ENCODE peak calls at places on chromosomes 13 and 19, in nine cellular contexts. I is mammary epithelial cell, W is dorsolateral prefrontal cortex, D is WERI-Rb-1, H is fibroblast of lung, J is pancreas, Y is body of pancreas, N is AG04449, M is A673. G is an unnamed sample.

GRCh38 chr13:38686635-38687245 is at the start of gene FREM2:
- DNase-seq in Y (peak), M (peak), W (no peak), N (no peak), J (peak), H (peak), I (peak), D (peak), G (no peak)

GRCh38 chr19:41784337-41785239 is 11.8 kb upstream of the CEACAM3 start:
- DNase-seq in J (no peak), D (no peak), M (no peak), Y (no peak), H (no peak), I (no peak), N (no peak), W (no peak), G (no peak)

GRCh38 chr19:13692096-13692495 is 72.2 kb upstream of the MRI1 start:
- DNase-seq in Y (no peak), N (no peak), M (no peak), J (no peak), H (peak), D (no peak), I (peak), W (peak), G (peak)

GRCh38 chr19:48644839-48645651 is 942 bp downstream of the CA11 start:
- DNase-seq in H (peak), Y (peak), D (peak), J (peak), I (peak), W (peak), N (no peak), M (peak), G (no peak)

GRCh38 chr19:39154626-39155100 is 29.1 kb downstream of the PAK4 start:
- DNase-seq in N (no peak), M (no peak), D (peak), Y (peak), J (peak), I (peak), W (no peak), H (no peak), G (no peak)

GRCh38 chr19:33998302-33998701 is 174.0 kb upstream of the LSM14A start:
- DNase-seq in N (no peak), H (no peak), I (no peak), W (no peak), J (no peak), Y (peak), D (no peak), M (peak), G (no peak)

GRCh38 chr19:38392707-38393308 is 4.3 kb downstream of the SPRED3 start:
- DNase-seq in H (no peak), J (no peak), I (peak), M (no peak), W (no peak), N (no peak), D (no peak), Y (no peak), G (no peak)

GRCh38 chr19:41354343-41354974 is 737 bp upstream of the TGFB1 start:
- DNase-seq in D (no peak), J (no peak), M (no peak), N (no peak), W (no peak), Y (no peak), H (no peak), I (no peak), G (no peak)

GRCh38 chr19:17963936-17964691 is 2.8 kb upstream of the KCNN1 start:
- DNase-seq in D (no peak), N (no peak), M (peak), Y (no peak), J (no peak), I (no peak), H (no peak), W (no peak), G (no peak)

GRCh38 chr13:71524245-71525002 is 342.6 kb downstream of the DACH1 start:
- DNase-seq in Y (no peak), D (no peak), J (no peak), H (peak), W (no peak), N (no peak), M (no peak), I (no peak), G (no peak)

GRCh38 chr19:10871711-10872550 is 578 bp downstream of the CARM1 start:
- DNase-seq in N (no peak), I (peak), Y (peak), M (peak), H (no peak), D (peak), J (peak), W (no peak), G (no peak)

GRCh38 chr19:10817291-10818038 is 18.5 kb downstream of the TMED1 start:
- DNase-seq in D (no peak), M (no peak), W (no peak), H (peak), J (peak), N (peak), Y (peak), I (no peak), G (peak)

GRCh38 chr19:48510421-48511268 is 990 bp downstream of the LMTK3 start:
- DNase-seq in M (peak), Y (peak), W (peak), N (no peak), D (peak), I (no peak), H (peak), J (peak), G (no peak)

GRCh38 chr19:49133621-49134454 is 14.5 kb downstream of the PPFIA3 start:
- DNase-seq in J (peak), W (no peak), H (peak), N (no peak), M (no peak), I (no peak), D (no peak), Y (peak), G (no peak)

GRCh38 chr13:44364601-44365000 is 9.0 kb upstream of the SERP2 start:
- DNase-seq in M (no peak), W (no peak), Y (no peak), H (peak), J (no peak), D (no peak), I (peak), N (no peak), G (no peak)

GRCh38 chr19:42427313-42427712 is at the start of gene LIPE:
- DNase-seq in M (no peak), H (peak), I (no peak), Y (no peak), D (no peak), W (no peak), N (no peak), J (no peak), G (no peak)

GRCh38 chr19:45001087-45001739 is at the start of gene RELB:
- DNase-seq in J (peak), N (peak), I (peak), H (peak), D (peak), Y (peak), M (peak), W (peak), G (peak)

GRCh38 chr19:7869910-7870511 is 4.2 kb downstream of the PRR36 start:
- DNase-seq in M (peak), I (peak), W (no peak), J (peak), N (no peak), Y (peak), D (peak), H (no peak), G (no peak)

GRCh38 chr13:31053098-31053497 is 108.6 kb downstream of the HSPH1 start:
- DNase-seq in D (no peak), J (no peak), N (no peak), H (no peak), Y (no peak), M (no peak), I (peak), W (no peak), G (no peak)

GRCh38 chr19:37333457-37333856 is 37.4 kb upstream of the ZNF527 start:
- DNase-seq in H (no peak), J (no peak), I (peak), D (no peak), N (no peak), W (no peak), M (peak), Y (no peak), G (no peak)

GRCh38 chr13:80900557-80900956 is 559.6 kb upstream of the SPRY2 start:
- DNase-seq in M (no peak), Y (no peak), N (no peak), W (no peak), H (no peak), D (no peak), J (no peak), I (no peak), G (no peak)

GRCh38 chr13:80903911-80904310 is 563.0 kb upstream of the SPRY2 start:
- DNase-seq in Y (no peak), M (no peak), D (no peak), H (peak), N (no peak), W (no peak), J (no peak), I (no peak), G (no peak)

GRCh38 chr13:80906860-80907259 is 565.9 kb upstream of the SPRY2 start:
- DNase-seq in I (no peak), J (no peak), N (no peak), H (no peak), Y (no peak), D (no peak), W (no peak), M (no peak), G (no peak)

GRCh38 chr13:80904386-80904785 is 563.5 kb upstream of the SPRY2 start:
- DNase-seq in N (no peak), Y (no peak), I (no peak), W (no peak), J (no peak), M (no peak), H (no peak), D (no peak), G (no peak)

DNA sequence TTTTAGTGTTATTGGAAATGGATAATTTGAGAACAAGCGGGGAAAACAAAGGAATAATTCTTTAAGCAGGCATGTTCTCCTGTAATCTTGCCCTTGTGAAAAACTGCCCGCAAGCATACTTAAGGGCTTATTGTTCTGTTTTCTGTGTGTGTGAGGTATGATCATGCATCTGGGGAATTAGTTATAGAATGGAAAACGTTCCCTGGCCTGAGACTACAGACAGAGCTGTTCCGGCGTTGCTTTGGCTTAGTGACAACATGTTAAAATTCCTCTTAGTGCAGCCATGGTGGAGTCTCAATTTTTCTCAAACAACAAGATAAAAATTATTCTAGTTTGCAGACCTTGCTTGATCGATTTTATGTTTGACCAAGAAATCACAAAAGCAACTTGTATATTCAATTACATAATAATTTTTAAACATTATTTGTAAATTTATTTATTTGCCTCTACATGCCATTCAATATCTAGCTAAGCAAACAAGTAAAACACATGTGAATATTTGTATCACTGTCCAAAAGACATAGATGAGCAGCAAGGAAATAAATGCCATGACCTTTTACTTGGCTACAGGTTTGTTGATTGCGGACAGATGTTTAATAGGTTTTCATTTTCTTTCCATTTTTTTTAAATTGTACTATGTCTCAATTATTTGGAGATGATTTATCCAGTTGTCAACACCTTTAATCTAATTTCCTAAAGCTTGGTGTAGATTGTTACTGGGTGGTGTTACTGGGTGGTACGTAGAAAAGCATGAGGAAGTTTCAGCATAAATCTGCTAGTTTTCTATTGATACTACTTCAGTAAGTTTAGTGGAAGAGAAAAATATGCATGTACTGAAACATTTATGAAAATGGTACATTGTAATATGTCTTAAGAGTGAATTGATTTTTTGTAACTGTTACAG is 560.4 kb upstream of the SPRY2 start:
- DNase-seq in W (no peak), Y (no peak), M (no peak), N (no peak), J (no peak), H (no peak), I (no peak), D (no peak), G (no peak)
- H3K4me3 ChIP-seq in W (no peak), Y (no peak), M (no peak), N (no peak), J (no peak), H (no peak), I (no peak), D (no peak), G (no peak)

DNA sequence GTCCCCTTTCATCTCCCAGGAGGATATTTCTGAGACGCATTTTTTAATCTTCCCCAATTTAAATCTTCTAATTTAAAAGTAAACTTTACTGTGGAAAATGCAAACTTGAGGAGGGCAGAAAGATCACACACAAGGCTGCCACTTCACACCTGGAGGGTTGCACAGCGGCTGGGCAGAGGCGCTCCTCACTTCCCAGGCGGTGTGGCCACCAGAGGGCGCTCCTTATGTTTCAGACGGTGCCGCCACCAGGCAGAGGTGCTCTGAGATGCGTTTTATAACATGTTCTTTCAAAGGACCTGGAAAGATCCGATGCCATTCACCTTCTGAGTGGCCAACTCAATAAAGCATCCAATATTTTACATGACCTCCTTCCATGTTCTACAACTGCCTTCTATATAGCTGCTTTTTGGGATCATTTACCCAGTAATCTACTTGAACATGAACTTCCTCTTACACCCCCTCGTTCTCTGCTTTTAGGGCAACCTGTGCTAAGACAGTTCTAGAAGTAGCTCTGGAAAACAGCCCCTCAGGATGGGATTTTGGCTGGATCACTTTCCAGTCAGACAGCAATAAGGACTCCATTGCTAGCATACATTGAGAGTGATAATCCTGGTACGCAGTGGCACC is 14.8 kb upstream of the MTUS2 start:
- DNase-seq in N (no peak), W (no peak), I (no peak), J (no peak), H (no peak), D (peak), M (peak), Y (peak), G (no peak)
- TF ChIP-seq CTCF in N (peak), W (no peak), I (peak), J (no peak), H (no peak), D (peak), M (peak), Y (no peak), G (peak)

GRCh38 chr19:2982983-2983350 is 5.6 kb downstream of the TLE6 start:
- DNase-seq in J (peak), I (peak), N (peak), W (peak), H (peak), Y (peak), D (peak), M (peak), G (no peak)

GRCh38 chr19:2984196-2984490 is 6.8 kb downstream of the TLE6 start:
- DNase-seq in I (no peak), M (no peak), W (no peak), J (no peak), Y (no peak), D (no peak), N (no peak), H (no peak), G (no peak)

GRCh38 chr19:2981898-2982297 is 4.5 kb downstream of the TLE6 start:
- DNase-seq in I (no peak), Y (no peak), D (no peak), H (no peak), M (no peak), N (no peak), W (no peak), J (no peak), G (no peak)

GRCh38 chr19:2982556-2982955 is 5.2 kb downstream of the TLE6 start:
- DNase-seq in N (no peak), M (no peak), H (no peak), J (no peak), Y (no peak), D (no peak), I (no peak), W (no peak), G (no peak)

DNA sequence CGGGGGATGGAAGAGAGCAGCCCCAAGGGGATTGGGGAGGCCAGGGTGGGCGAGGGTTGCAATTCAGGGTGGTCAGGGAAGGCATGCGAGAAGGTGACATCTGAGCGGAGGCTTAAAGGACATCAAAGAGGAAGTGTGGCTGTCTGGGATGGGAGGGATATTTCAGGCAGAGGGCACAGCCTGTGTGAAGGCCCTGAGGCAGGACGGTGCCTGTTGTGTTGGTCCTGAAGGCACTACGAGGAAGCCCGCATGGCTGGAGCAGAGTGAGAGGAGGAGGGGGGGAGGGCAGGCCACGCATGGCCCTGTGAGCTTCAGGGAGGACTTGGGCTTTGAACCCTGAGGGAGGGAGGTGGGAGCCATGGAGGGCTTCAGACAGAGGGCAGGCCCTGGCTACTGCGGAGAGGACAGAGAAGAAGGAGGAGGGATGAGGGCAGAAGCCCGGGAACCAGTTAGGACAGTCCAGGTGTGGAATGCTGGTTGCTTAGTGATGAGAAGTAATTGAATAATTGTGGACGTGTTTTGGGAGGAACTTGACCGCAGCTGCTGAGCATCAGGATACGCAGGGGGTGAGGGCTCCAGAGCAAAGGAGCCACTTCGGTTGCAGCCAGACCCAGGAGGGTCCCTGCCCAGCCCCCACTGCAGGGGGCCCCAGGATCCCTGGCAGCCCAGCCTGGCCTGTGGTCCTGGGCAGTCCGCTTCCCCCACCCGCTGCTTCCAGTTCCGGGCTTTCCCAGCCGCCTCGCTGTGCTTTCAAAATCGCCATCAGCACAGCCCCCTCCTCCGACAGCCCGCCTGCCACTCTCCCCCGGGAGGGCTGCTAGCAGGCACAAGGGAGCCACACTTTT is 6.2 kb downstream of the TLE6 start:
- DNase-seq in J (no peak), Y (peak), N (no peak), H (peak), D (peak), W (peak), I (peak), M (peak), G (no peak)
- H3K4me3 ChIP-seq in J (no peak), Y (no peak), N (peak), H (no peak), D (peak), W (peak), I (no peak), M (peak), G (peak)

DNA sequence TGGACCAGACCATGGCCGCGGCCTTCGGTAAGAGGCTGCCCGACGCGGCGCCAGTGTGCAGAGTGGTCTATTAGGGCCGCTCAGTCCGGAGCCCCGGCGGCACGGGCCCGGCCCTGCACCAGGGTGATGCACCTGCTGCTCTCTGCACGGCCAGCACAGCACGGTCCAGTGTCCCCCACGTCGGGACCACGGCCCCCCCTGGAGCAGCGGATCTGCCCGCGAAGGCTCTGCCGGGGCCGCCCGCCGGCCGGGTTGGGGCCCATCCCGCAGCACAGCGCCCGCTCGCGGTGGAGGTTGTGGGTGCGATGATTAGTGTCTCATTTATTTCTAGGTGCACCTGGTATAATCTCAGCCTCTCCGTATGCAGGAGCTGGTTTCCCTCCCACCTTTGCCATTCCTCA is 7.9 kb downstream of the PTBP1 start:
- DNase-seq in I (no peak), N (no peak), D (no peak), M (no peak), W (no peak), J (no peak), Y (no peak), H (no peak), G (no peak)
- TF ChIP-seq CTCF in I (no peak), N (no peak), D (no peak), M (no peak), W (no peak), J (no peak), Y (no peak), H (no peak), G (no peak)

G was measured in AG09309.